ENCODE peak calls at places on chromosomes 16 and 17, in seven cellular contexts. I is thoracic aorta, Y is Peyer's patch, P is lung, J is breast epithelium, K is dorsolateral prefrontal cortex, H is AG10803. T is an unnamed sample.

GRCh38 chr16:79110242-79110641 is 490.3 kb downstream of the MAF start:
- DNase-seq in P (no peak), J (no peak), Y (no peak), H (no peak), K (no peak), I (no peak), T (no peak)

GRCh38 chr16:66988197-66988788 is at the start of gene CES4A:
- DNase-seq in H (peak), Y (peak), K (no peak), J (no peak), I (no peak), P (no peak), T (peak)

GRCh38 chr17:76682306-76682705 is 28.5 kb downstream of the MXRA7 start:
- DNase-seq in J (no peak), H (peak), K (no peak), P (no peak), Y (no peak), I (no peak), T (peak)

GRCh38 chr17:75105269-75106080 is 4.3 kb upstream of the ARMC7 start:
- DNase-seq in H (peak), J (no peak), Y (peak), I (no peak), K (peak), P (peak), T (peak)

GRCh38 chr16:51095114-51095872 is 55.8 kb downstream of the SALL1 start:
- DNase-seq in K (peak), Y (no peak), H (no peak), J (no peak), I (no peak), P (no peak), T (no peak)

GRCh38 chr17:74935048-74935447 is 650 bp upstream of the OTOP3 start:
- DNase-seq in J (no peak), Y (no peak), K (no peak), H (no peak), P (no peak), I (no peak), T (no peak)

GRCh38 chr16:89562027-89562599 is 1.6 kb downstream of the RPL13 start:
- DNase-seq in Y (no peak), H (no peak), J (no peak), P (no peak), K (no peak), I (no peak), T (peak)

GRCh38 chr17:31811021-31811565 is 48.0 kb downstream of the COPRS start:
- DNase-seq in H (no peak), P (no peak), I (no peak), J (no peak), Y (no peak), K (no peak), T (peak)

GRCh38 chr16:10518479-10519041 is 61.8 kb downstream of the EMP2 start:
- DNase-seq in I (no peak), P (no peak), K (no peak), H (no peak), J (no peak), Y (no peak), T (no peak)

GRCh38 chr17:76272541-76273434 is 7.6 kb downstream of the UBALD2 start:
- DNase-seq in I (no peak), J (no peak), H (no peak), Y (peak), P (no peak), K (no peak), T (no peak)

GRCh38 chr17:1060991-1061390 is 64.1 kb downstream of the TIMM22 start:
- DNase-seq in P (peak), Y (peak), K (no peak), J (no peak), H (peak), I (peak), T (peak)

GRCh38 chr16:50718061-50718760 is 23.7 kb upstream of the CYLD start:
- DNase-seq in K (no peak), Y (no peak), H (peak), P (no peak), I (no peak), J (no peak), T (peak)

GRCh38 chr16:10601444-10602401 is 21.3 kb upstream of the EMP2 start:
- DNase-seq in H (peak), P (peak), K (no peak), I (no peak), Y (peak), J (peak), T (no peak)

GRCh38 chr16:89645122-89645521 is 12.4 kb downstream of the CHMP1A start:
- DNase-seq in J (no peak), H (no peak), P (no peak), I (no peak), Y (no peak), K (no peak), T (no peak)

GRCh38 chr17:44171931-44172455 is 1.5 kb downstream of the ASB16 start:
- DNase-seq in Y (no peak), K (no peak), H (no peak), J (no peak), I (no peak), P (no peak), T (no peak)
- TF ChIP-seq CTCF in Y (no peak), K (no peak), H (no peak), J (no peak), I (no peak), P (no peak), T (no peak)

GRCh38 chr16:68233835-68234187 is 2.1 kb downstream of the ESRP2 start:
- DNase-seq in J (no peak), I (no peak), P (no peak), K (no peak), Y (no peak), H (peak), T (no peak)
- H3K4me3 ChIP-seq in J (peak), I (no peak), P (no peak), K (no peak), Y (no peak), H (no peak), T (no peak)

DNA sequence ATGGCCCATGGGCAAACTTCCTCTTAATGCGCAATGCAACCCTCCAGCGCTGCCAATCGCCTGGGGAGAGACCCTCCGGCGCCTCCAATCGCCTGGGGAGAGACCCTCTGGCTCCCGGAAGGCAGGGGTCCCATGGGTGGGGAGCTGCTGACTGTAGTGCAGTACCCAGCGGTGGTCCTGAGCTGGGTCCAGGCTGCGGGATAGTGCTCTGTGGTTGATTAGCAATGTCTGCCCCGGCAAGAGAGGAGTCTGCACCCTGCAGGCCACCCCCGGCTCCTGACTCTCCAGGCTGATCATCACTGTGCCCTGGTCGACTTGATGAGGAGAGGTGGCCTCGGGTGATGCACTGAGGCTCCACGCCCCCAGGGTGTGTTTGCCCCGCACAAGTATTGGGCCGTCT is 44.6 kb upstream of the ZNF469 start:
- DNase-seq in H (no peak), P (no peak), I (no peak), Y (no peak), J (no peak), K (no peak), T (no peak)
- TF ChIP-seq CTCF in H (peak), P (no peak), I (no peak), Y (no peak), J (no peak), K (no peak), T (peak)

DNA sequence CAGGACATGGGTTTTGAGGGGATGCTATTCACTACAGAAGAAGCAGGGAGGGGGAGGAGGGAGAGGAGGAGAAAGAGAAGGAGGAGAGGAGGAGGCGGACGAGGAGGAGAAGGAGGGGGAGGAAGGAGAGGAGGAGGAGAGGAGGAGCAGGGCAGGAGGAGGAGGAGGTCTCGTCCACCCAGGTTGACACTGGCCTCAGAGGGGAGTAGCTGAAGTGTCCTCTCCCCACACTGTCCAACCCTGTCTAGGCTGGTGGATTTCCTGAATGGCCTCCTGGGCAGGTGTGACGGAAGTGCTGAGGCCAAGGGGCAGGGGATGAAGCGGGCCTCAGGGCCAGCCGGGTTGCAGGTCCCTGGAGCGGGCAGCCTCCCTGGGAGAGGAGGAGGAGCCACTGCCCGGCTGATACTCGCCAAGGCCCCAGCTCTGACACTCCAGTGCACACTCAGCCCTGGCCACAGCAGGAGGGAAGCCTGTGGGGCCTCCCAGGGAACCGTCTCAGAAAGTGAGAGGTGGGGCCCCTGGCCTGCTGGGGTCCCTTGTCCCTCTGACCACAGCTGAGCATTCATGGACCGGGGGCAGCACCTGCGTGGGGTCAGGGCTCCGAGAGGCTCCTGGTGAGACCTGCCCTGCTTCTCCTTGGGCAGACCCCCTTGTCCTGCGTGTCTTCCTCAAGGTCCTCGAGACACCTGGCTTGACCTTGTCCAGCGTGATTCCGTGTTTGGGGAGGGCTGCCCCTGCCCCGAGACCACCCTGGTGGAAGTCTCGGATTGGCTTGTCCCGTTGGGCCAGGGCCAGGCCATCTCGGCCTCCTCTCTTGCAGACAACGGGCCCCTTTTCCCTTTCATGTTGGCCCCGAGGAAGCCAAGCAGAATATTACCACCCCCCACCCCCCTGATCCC is 200.6 kb upstream of the CIBAR2 start:
- DNase-seq in P (no peak), I (no peak), Y (no peak), K (no peak), H (no peak), J (no peak), T (no peak)
- H3K4me3 ChIP-seq in P (no peak), I (no peak), Y (no peak), K (no peak), H (no peak), J (no peak), T (no peak)

DNA sequence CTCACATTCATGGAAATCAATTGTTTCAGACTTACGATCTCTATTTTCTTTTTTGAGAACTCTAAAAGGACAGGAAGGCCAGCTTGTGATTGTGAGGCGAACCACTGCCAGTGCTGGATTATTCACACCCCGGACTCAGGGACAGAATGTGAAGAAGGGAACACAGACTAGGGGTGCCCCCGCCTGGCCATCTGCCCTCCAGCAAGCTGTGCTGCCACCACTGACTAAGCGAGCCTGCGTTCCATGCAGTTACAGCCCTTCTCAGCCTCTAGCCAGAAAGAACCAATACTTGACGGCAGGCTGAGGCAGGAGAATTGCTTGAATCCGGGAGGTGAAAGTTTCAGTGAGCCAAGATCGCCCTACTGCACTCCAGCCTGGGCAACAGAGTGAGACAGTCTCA is 2.8 kb downstream of the HAGH start:
- DNase-seq in Y (peak), J (no peak), P (no peak), I (no peak), H (peak), K (peak), T (peak)
- TF ChIP-seq CTCF in Y (peak), J (no peak), P (no peak), I (no peak), H (peak), K (no peak), T (no peak)

DNA sequence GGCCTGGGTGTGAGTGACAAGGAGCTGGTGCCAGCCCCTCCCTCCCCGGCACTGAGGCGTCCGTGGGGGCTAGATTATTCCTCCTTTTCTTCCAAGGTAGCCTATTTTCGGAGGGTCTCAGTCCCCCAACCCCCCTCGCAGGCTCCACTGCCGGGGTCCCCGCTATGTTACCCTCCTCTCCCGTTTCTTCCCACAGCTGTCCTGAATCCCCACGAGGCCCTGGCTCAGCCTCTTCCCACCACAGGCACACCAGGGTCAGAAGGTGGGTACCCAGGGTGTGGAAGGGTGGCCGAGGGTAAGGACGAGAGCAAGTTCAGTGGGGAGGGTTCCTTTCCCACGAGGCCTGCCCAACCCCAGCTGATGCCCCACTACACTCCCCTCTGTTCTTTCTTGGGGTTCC is 611 bp downstream of the RAMP2 start:
- DNase-seq in I (no peak), J (no peak), K (no peak), H (no peak), Y (no peak), P (no peak), T (no peak)
- H3K4me3 ChIP-seq in I (peak), J (peak), K (peak), H (peak), Y (peak), P (peak), T (no peak)

DNA sequence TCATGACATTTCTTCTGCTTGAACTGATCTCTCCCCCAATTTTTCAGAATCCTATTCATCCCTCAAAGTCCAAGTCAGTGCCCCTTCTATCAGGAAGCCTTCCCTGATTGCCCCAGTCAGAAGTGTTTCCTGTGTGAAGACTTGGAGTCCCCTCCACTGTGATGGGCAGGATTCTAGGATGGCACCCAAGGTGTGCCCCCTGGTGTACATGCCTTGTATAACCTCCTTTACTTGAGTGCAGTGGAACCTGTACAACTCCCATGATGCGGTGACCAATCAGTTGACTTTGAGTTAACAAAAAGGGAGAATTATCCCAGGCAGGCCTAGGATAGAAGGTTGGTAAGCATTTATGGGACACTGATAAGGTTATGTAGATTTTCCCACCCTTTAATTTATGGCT is 23.4 kb downstream of the MYH13 start:
- DNase-seq in H (no peak), J (no peak), P (no peak), Y (no peak), K (no peak), I (no peak), T (peak)
- TF ChIP-seq CTCF in H (peak), J (no peak), P (no peak), Y (no peak), K (peak), I (no peak), T (peak)

GRCh38 chr17:78415821-78416301 is 37.4 kb downstream of the PGS1 start:
- DNase-seq in H (no peak), P (no peak), K (no peak), Y (no peak), I (no peak), J (no peak), T (no peak)
- H3K4me3 ChIP-seq in H (no peak), P (no peak), K (no peak), Y (no peak), I (no peak), J (no peak), T (no peak)

GRCh38 chr17:47253541-47254402 is at the start of gene ITGB3:
- DNase-seq in K (no peak), Y (peak), J (peak), H (peak), I (no peak), P (peak), T (peak)
- TF ChIP-seq CTCF in K (no peak), Y (peak), J (peak), H (peak), I (peak), P (peak), T (peak)

GRCh38 chr17:44284024-44284400 is 16.1 kb upstream of the SLC4A1 start:
- DNase-seq in J (no peak), K (no peak), Y (no peak), P (no peak), H (no peak), I (no peak), T (no peak)

GRCh38 chr17:44279586-44280344 is 11.8 kb upstream of the SLC4A1 start:
- DNase-seq in H (peak), P (peak), J (no peak), I (peak), Y (peak), K (peak), T (peak)

GRCh38 chr17:44281570-44281969 is 13.6 kb upstream of the SLC4A1 start:
- DNase-seq in P (no peak), I (no peak), K (no peak), J (no peak), Y (no peak), H (no peak), T (no peak)

GRCh38 chr17:44280383-44280782 is 12.4 kb upstream of the SLC4A1 start:
- DNase-seq in Y (no peak), K (no peak), J (no peak), P (no peak), I (no peak), H (no peak), T (no peak)

GRCh38 chr17:44283374-44284023 is 15.6 kb upstream of the SLC4A1 start:
- DNase-seq in K (no peak), J (no peak), P (no peak), H (no peak), I (no peak), Y (no peak), T (no peak)
- H3K4me3 ChIP-seq in K (no peak), J (no peak), P (no peak), H (no peak), I (no peak), Y (no peak), T (no peak)